ENCODE peak calls at places on chromosomes 5 and 9, in ten cellular contexts. U is heart left ventricle, G is esophagus squamous epithelium, S is endothelial cell of umbilical vein, R is Peyer's patch, M is HCT116, W is transverse colon, V is prostate gland, E is A549, D is suprapubic skin. P is an unnamed sample.

GRCh38 chr5:32274548-32275420 is 38.0 kb downstream of the MTMR12 start:
- DNase-seq in U (no peak), G (no peak), S (peak; percentile 98), R (no peak), M (no peak), W (no peak), V (no peak), E (no peak), D (no peak), P (no peak)

GRCh38 chr5:142481410-142481809 is 156.6 kb upstream of the SPRY4 start:
- DNase-seq in U (no peak), G (no peak), S (no peak), R (no peak), M (no peak), W (no peak), V (no peak), E (no peak), D (no peak), P (no peak)

GRCh38 chr9:94086468-94086867 is 2.2 kb downstream of the PTPDC1 start:
- DNase-seq in U (no peak), G (no peak), S (peak; percentile 67), R (no peak), M (peak; percentile 31), W (no peak), V (no peak), E (no peak), D (no peak), P (no peak)

GRCh38 chr9:33080534-33080933 is 4.1 kb upstream of the SMU1 start:
- DNase-seq in U (no peak), G (no peak), S (no peak), R (no peak), M (no peak), W (no peak), V (peak; percentile 59), E (no peak), D (no peak), P (no peak)

GRCh38 chr5:154756203-154756870 is 1.2 kb downstream of the LARP1 start:
- DNase-seq in U (peak; percentile 55), G (no peak), S (peak; percentile 46), R (peak; percentile 70), M (no peak), W (peak; percentile 60), V (peak; percentile 35), E (no peak), D (peak; percentile 75), P (peak; percentile 50)

GRCh38 chr9:127093319-127094020 is 29.0 kb downstream of the ANGPTL2 start:
- DNase-seq in U (no peak), G (no peak), S (no peak), R (peak; percentile 41), M (no peak), W (no peak), V (no peak), E (no peak), D (peak; percentile 55), P (no peak)

GRCh38 chr5:73722224-73722623 is 96.2 kb downstream of the ARHGEF28 start:
- DNase-seq in U (no peak), G (no peak), S (no peak), R (no peak), M (no peak), W (no peak), V (no peak), E (no peak), D (no peak), P (no peak)

GRCh38 chr5:124773291-124774001 is 27.0 kb upstream of the ZNF608 start:
- DNase-seq in U (no peak), G (no peak), S (peak; percentile 85), R (no peak), M (no peak), W (no peak), V (no peak), E (no peak), D (no peak), P (no peak)

GRCh38 chr5:129820-130219 is 37.9 kb downstream of the PLEKHG4B start:
- DNase-seq in U (no peak), G (no peak), S (no peak), R (no peak), M (no peak), W (no peak), V (no peak), E (no peak), D (no peak), P (no peak)

GRCh38 chr9:88460583-88461332 is 72.5 kb downstream of the SPIN1 start:
- DNase-seq in U (no peak), G (no peak), S (no peak), R (no peak), M (no peak), W (no peak), V (no peak), E (no peak), D (no peak), P (no peak)

GRCh38 chr5:39501403-39501802 is 76.6 kb upstream of the DAB2 start:
- DNase-seq in U (peak; percentile 65), G (no peak), S (peak; percentile 83), R (no peak), M (no peak), W (no peak), V (no peak), E (no peak), D (no peak), P (no peak)

GRCh38 chr5:123700624-123701023 is 188.6 kb downstream of the CSNK1G3 start:
- DNase-seq in U (peak; percentile 38), G (no peak), S (peak; percentile 99), R (no peak), M (peak; percentile 32), W (no peak), V (peak; percentile 6), E (peak; percentile 29), D (peak; percentile 64), P (no peak)

GRCh38 chr5:95747041-95747679 is 16.0 kb downstream of the RHOBTB3 start:
- DNase-seq in U (no peak), G (no peak), S (no peak), R (no peak), M (no peak), W (no peak), V (no peak), E (no peak), D (no peak), P (no peak)

GRCh38 chr9:6929428-6929827 is 171.7 kb downstream of the KDM4C start:
- DNase-seq in U (no peak), G (no peak), S (no peak), R (no peak), M (no peak), W (no peak), V (no peak), E (no peak), D (no peak), P (no peak)

GRCh38 chr9:77495834-77496671 is 152.1 kb downstream of the GNA14 start:
- DNase-seq in U (peak; percentile 36), G (no peak), S (peak; percentile 43), R (no peak), M (no peak), W (no peak), V (peak; percentile 50), E (peak; percentile 34), D (no peak), P (no peak)

GRCh38 chr5:138753794-138754698 is 821 bp downstream of the CTNNA1 start:
- DNase-seq in U (peak; percentile 97), G (peak; percentile 33), S (peak; percentile 91), R (peak; percentile 93), M (peak; percentile 80), W (peak; percentile 93), V (peak; percentile 85), E (peak; percentile 70), D (peak; percentile 97), P (peak; percentile 94)

GRCh38 chr9:88942411-88942810 is 48.9 kb upstream of the S1PR3 start:
- DNase-seq in U (no peak), G (no peak), S (no peak), R (no peak), M (no peak), W (no peak), V (no peak), E (no peak), D (no peak), P (no peak)

GRCh38 chr5:8081179-8081578 is 212.2 kb downstream of the MTRR start:
- DNase-seq in U (no peak), G (no peak), S (no peak), R (no peak), M (no peak), W (no peak), V (no peak), E (no peak), D (no peak), P (no peak)
- TF ChIP-seq POLR2A in U (no peak), G (no peak), S (no peak), R (no peak), M (no peak), W (no peak), V (no peak), E (no peak), D (no peak), P (no peak)

GRCh38 chr9:121597693-121598166 is 53.7 kb upstream of the DAB2IP start:
- DNase-seq in U (no peak), G (no peak), S (no peak), R (no peak), M (no peak), W (no peak), V (no peak), E (no peak), D (no peak), P (no peak)
- H3K27ac ChIP-seq in U (peak overlapping the region; percentile 79), G (peak overlapping the region; percentile 82), S (no peak overlapping the region), R (no peak overlapping the region), M (peak overlapping the region; percentile 95), W (peak overlapping the region; percentile 92), V (peak overlapping the region; percentile 93), E (no peak overlapping the region), D (no peak overlapping the region), P (peak overlapping the region; percentile 92)

DNA sequence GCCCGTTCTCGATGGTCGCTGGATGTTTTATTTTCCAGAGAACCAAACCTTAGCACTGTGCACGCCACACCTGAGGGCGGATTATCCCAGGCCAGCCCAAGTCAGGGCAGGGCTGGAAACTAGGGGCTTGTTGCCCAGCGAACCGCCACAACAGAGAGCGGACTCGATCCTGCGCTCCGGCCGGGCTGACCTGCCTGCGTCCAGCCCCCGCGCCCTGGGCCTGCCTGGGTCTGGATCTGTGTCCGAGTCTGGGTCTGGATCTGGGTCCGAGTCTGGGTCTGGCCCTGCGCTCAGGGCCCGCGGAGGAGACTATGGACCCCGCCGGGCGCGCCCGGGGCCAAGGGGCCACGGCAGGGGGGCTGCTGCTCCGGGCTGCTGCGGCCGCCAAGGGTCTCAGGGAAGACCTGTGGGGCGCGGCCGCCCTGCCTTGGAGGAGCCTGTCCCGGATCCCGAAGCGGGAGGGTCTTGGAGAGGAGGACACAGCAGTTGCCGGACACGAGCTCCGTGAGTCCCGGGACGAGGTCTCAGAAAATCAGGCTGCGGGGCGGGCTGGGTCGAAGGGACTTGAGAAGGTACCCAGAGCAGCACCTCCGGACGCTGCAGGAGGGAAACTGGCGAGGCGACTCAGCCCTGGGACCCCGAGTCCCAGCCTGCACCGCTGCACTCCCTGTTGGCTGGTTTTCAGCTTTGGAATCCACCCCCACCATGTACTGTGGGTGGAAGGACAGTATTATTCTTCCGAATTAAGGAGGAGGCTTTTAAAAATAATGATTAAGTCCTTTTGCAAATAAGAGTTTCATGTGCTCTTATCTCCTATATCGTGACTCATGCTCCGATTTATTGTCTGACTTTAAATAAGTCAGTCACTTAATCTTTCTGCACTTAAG is at the start of gene ANKDD1B:
- DNase-seq in U (peak; percentile 29), G (no peak), S (peak; percentile 60), R (peak; percentile 48), M (no peak), W (peak; percentile 34), V (peak; percentile 34), E (peak; percentile 60), D (peak; percentile 63), P (peak; percentile 38)
- H3K4me3 ChIP-seq in U (peak within 1 kb of the TSS; percentile 72), G (peak within 1 kb of the TSS; percentile 44), S (peak within 1 kb of the TSS; percentile 83), R (peak within 1 kb of the TSS; percentile 26), M (no peak within 1 kb of the TSS), W (peak within 1 kb of the TSS; percentile 80), V (peak within 1 kb of the TSS; percentile 50), E (peak within 1 kb of the TSS; percentile 68), D (peak within 1 kb of the TSS; percentile 75), P (peak within 1 kb of the TSS; percentile 60)

GRCh38 chr9:4579011-4579410 is 83.1 kb upstream of the PLPP6 start:
- DNase-seq in U (no peak), G (no peak), S (no peak), R (no peak), M (no peak), W (no peak), V (no peak), E (no peak), D (no peak), P (no peak)
- TF ChIP-seq POLR2A in U (no peak), G (no peak), S (no peak), R (no peak), M (no peak), W (no peak), V (no peak), E (no peak), D (no peak), P (no peak)